ENCODE peak calls at places on chromosomes 2 and 18, in five cellular contexts. D, I, X, Y and L are unnamed samples.

GRCh38 chr18:63257453-63257852 is 62.1 kb downstream of the BCL2 start:
- DNase-seq in D (no peak), I (no peak), X (no peak), Y (no peak), L (no peak)

GRCh38 chr2:108623616-108624015 is 89.3 kb downstream of the LIMS1 start:
- DNase-seq in D (no peak), I (no peak), X (peak), Y (no peak), L (no peak)

GRCh38 chr18:73663581-73663980 is 484.1 kb downstream of the FBXO15 start:
- DNase-seq in D (no peak), I (no peak), X (no peak), Y (no peak), L (no peak)

GRCh38 chr2:24304098-24304497 is 56.2 kb downstream of the ITSN2 start:
- DNase-seq in D (peak), I (peak), X (peak), Y (no peak), L (no peak)

GRCh38 chr18:50097702-50098101 is 97.2 kb downstream of the MYO5B start:
- DNase-seq in D (peak), I (peak), X (peak), Y (no peak), L (no peak)

GRCh38 chr18:9115984-9116383 is 13.5 kb downstream of the NDUFV2 start:
- DNase-seq in D (no peak), I (no peak), X (no peak), Y (no peak), L (no peak)

GRCh38 chr2:201937343-201937742 is 96.3 kb upstream of the FZD7 start:
- DNase-seq in D (no peak), I (no peak), X (no peak), Y (no peak), L (no peak)

GRCh38 chr2:81734981-81735380 is 1430.4 kb upstream of the LRRTM1 start:
- DNase-seq in D (no peak), I (no peak), X (no peak), Y (no peak), L (no peak)

GRCh38 chr2:144708641-144709040 is 188.7 kb upstream of the ZEB2 start:
- DNase-seq in D (no peak), I (no peak), X (no peak), Y (no peak), L (no peak)

GRCh38 chr2:36373149-36373880 is 17.7 kb downstream of the CRIM1 start:
- DNase-seq in D (no peak), I (peak), X (peak), Y (no peak), L (no peak)

GRCh38 chr2:209619782-209620181 is 151.8 kb upstream of the UNC80 start:
- DNase-seq in D (no peak), I (no peak), X (no peak), Y (no peak), L (no peak)

GRCh38 chr2:229783108-229783721 is 68.9 kb upstream of the DNER start:
- DNase-seq in D (no peak), I (no peak), X (no peak), Y (no peak), L (no peak)

GRCh38 chr2:229784791-229785190 is 70.4 kb upstream of the DNER start:
- DNase-seq in D (no peak), I (no peak), X (no peak), Y (no peak), L (no peak)

GRCh38 chr2:229777716-229778115 is 63.4 kb upstream of the DNER start:
- DNase-seq in D (no peak), I (no peak), X (no peak), Y (no peak), L (no peak)

GRCh38 chr2:229779650-229780049 is 65.3 kb upstream of the DNER start:
- DNase-seq in D (no peak), I (no peak), X (no peak), Y (no peak), L (no peak)

DNA sequence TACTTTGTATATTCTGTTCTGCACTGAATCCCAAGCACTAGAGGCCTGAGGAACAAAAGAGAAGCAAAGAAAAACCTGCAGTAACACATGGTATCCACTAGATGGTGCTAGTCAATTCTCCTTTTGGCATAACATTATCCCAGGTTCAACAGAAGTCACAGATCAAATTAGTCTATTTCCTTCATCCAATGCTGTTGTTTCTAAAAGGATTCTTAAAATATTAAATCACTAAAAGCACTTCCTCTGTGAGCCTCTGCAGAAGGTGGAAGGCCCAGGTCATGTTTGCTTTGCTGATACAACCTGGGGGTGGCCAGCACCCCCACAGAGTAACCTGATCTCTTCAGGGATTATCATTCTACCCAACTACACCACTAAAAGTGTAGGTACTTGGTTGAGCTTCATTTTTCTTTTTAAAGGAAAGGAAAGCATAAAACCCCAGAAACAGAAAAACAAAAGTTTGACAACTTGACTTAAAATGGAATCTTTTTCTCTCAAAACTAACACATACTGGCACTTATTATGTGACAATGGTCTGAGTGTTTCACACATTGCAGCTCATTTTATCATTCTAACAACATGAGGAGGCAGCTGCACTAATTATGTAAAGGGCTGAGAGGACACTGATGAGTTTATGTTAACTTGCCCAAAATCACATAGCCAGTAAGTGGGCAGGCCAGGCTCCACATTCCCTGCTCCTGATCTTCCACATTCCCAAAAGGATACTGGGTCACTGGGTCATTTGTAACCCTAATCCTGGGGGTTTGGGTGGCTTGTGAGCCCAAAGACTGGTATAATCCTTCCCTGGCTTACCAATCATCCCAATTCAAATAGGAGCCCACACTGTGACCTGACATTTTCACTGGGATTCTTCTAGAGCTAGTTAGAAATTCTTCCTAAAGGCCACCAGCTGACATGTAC is 66.8 kb upstream of the DNER start:
- DNase-seq in D (no peak), I (peak), X (peak), Y (peak), L (no peak)
- TF ChIP-seq CTCF in D (peak), I (peak), X (peak), Y (peak), L (peak)

GRCh38 chr18:36255072-36255708 is 42.3 kb upstream of the FHOD3 start:
- DNase-seq in D (no peak), I (no peak), X (no peak), Y (no peak), L (no peak)
- TF ChIP-seq CTCF in D (no peak), I (no peak), X (no peak), Y (no peak), L (no peak)

DNA sequence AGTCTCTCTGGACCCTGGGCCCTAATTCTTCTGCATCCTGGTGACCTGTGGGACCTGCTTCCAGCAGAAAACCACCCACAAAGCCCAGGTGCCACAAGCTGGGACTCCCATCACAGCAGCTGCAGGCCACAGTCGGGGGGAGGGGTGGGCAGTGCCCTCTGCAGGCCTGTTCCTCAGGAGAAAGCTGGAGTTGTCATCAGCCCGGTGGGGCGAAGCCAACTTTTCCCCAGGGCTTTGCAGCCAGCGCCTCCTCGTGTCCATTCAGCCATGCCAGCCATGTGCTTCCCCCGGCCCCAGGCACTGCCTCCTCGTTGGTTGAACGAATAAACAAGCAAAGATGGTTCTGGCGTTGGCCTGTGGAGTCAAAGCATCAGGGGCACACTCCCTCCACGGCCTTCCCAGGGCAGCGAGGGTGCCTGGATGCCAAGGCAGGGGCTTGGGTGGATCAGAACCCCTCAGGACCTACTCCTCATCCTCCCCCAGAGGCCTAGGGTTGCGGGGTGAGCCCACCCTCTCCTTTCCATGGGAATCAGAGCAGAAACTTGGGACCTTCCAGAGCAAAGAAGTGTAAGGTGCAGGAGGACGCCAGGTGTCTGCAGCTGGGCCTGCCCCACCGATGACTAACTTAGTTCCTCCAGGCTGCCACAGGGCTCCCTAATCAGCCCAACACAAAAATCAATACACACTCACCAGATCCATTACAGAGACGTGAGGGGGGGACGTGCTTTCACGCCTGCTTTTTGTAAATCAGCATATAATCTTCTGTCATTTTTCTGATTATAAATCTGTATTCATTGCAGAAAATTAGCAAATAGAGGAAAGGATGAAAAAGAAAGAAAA is 75.7 kb upstream of the RAB6C start:
- DNase-seq in D (no peak), I (no peak), X (no peak), Y (no peak), L (no peak)
- TF ChIP-seq CTCF in D (no peak), I (no peak), X (no peak), Y (no peak), L (no peak)

DNA sequence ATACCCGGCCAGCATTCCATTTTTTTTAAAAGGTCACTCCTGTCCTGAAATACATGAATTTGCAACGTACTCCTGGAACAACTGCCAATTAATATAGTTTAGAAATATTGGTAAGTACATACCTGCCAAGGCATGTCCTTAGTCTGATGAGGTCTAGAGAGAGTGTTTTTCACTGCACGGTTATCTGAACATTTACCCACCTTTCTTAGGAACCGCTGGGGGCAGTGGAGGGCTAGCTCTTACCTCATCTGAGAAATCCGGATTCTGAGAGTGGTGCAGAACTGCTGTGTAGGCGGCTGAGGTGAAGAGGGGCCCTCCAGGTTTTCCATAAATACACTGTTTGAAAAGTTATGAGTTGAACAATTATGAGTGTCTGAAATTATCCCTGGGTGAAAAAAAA is 133.1 kb upstream of the CCDC195 start:
- DNase-seq in D (no peak), I (no peak), X (no peak), Y (no peak), L (no peak)
- TF ChIP-seq CTCF in D (no peak), I (peak), X (no peak), Y (no peak), L (no peak)